ENCODE peak calls at places on chromosome 1, in ten cellular contexts. Y is A549, D is Calu3, H is AG04449, B is GM10248, V is tibial nerve, A is pancreas, X is progenitor cell of endocrine pancreas, U is HFF-Myc, J is SK-N-SH. L is an unnamed sample.

GRCh38 chr1:175725684-175726083 is 17.7 kb downstream of the TNR start:
- DNase-seq in Y (no peak), D (peak; percentile 15), H (no peak), B (peak; percentile 32), V (no peak), A (no peak), X (peak; percentile 49), U (peak; percentile 7), J (no peak), L (peak; percentile 23)

GRCh38 chr1:65791860-65792670 is 630 bp upstream of the PDE4B start:
- DNase-seq in Y (no peak), D (no peak), H (no peak), B (no peak), V (no peak), A (no peak), X (no peak), U (no peak), J (peak; percentile 57), L (no peak)

GRCh38 chr1:221117548-221117951 is 238.3 kb downstream of the HLX start:
- DNase-seq in Y (peak; percentile 31), D (peak; percentile 66), H (no peak), B (no peak), V (peak; percentile 10), A (peak; percentile 81), X (no peak), U (no peak), J (peak; percentile 49), L (no peak)

GRCh38 chr1:230308039-230308438 is 118.1 kb downstream of the PGBD5 start:
- DNase-seq in Y (peak; percentile 75), D (peak; percentile 97), H (no peak), B (no peak), V (peak; percentile 63), A (peak; percentile 97), X (no peak), U (peak; percentile 27), J (no peak), L (no peak)

GRCh38 chr1:67485046-67485811 is 55.0 kb upstream of the SERBP1 start:
- DNase-seq in Y (no peak), D (no peak), H (no peak), B (no peak), V (no peak), A (no peak), X (no peak), U (no peak), J (no peak), L (no peak)

GRCh38 chr1:182629674-182630073 is 25.5 kb upstream of the RGS16 start:
- DNase-seq in Y (no peak), D (no peak), H (no peak), B (no peak), V (no peak), A (no peak), X (no peak), U (no peak), J (no peak), L (no peak)

GRCh38 chr1:39899611-39900538 is 1.8 kb downstream of the MYCL start:
- DNase-seq in Y (no peak), D (no peak), H (no peak), B (no peak), V (no peak), A (no peak), X (no peak), U (no peak), J (no peak), L (no peak)

GRCh38 chr1:225942574-225942973 is 1.6 kb upstream of the LEFTY2 start:
- DNase-seq in Y (no peak), D (no peak), H (no peak), B (peak; percentile 63), V (no peak), A (no peak), X (no peak), U (no peak), J (no peak), L (no peak)

GRCh38 chr1:32052887-32053286 is 19.9 kb upstream of the TMEM39B start:
- DNase-seq in Y (no peak), D (no peak), H (no peak), B (no peak), V (no peak), A (no peak), X (no peak), U (no peak), J (no peak), L (no peak)

GRCh38 chr1:81221564-81221963 is 579.2 kb upstream of the ADGRL2 start:
- DNase-seq in Y (no peak), D (no peak), H (no peak), B (no peak), V (no peak), A (no peak), X (no peak), U (no peak), J (no peak), L (no peak)

GRCh38 chr1:171279234-171279633 is 30.9 kb downstream of the FMO1 start:
- DNase-seq in Y (no peak), D (no peak), H (no peak), B (no peak), V (no peak), A (no peak), X (no peak), U (no peak), J (no peak), L (no peak)

GRCh38 chr1:8879348-8880067 is 1.0 kb upstream of the ENO1 start:
- DNase-seq in Y (no peak), D (no peak), H (no peak), B (no peak), V (peak; percentile 54), A (no peak), X (no peak), U (no peak), J (no peak), L (no peak)
- TF ChIP-seq CTCF in Y (no peak), D (no peak), H (peak; percentile 3), B (peak; percentile 14), V (no peak), A (no peak), X (peak; percentile 23), U (no peak), J (peak; percentile 25), L (peak; percentile 16)

GRCh38 chr1:118219438-118219837 is 34.4 kb upstream of the SPAG17 start:
- DNase-seq in Y (no peak), D (no peak), H (no peak), B (no peak), V (no peak), A (no peak), X (no peak), U (no peak), J (no peak), L (no peak)

GRCh38 chr1:118225471-118225870 is 40.4 kb upstream of the SPAG17 start:
- DNase-seq in Y (no peak), D (no peak), H (no peak), B (no peak), V (no peak), A (no peak), X (no peak), U (no peak), J (no peak), L (no peak)

GRCh38 chr1:118223426-118223825 is 38.4 kb upstream of the SPAG17 start:
- DNase-seq in Y (no peak), D (peak; percentile 2), H (no peak), B (no peak), V (no peak), A (no peak), X (peak; percentile 15), U (no peak), J (no peak), L (no peak)
- TF ChIP-seq CTCF in Y (no peak), D (no peak), H (peak; percentile 29), B (peak; percentile 10), V (peak; percentile 15), A (no peak), X (peak; percentile 71), U (peak; percentile 60), J (peak; percentile 28), L (peak; percentile 14)

GRCh38 chr1:29691499-29691898 is 455.2 kb downstream of the PTPRU start:
- DNase-seq in Y (no peak), D (no peak), H (no peak), B (no peak), V (no peak), A (no peak), X (no peak), U (no peak), J (no peak), L (no peak)

GRCh38 chr1:29688477-29689365 is 452.4 kb downstream of the PTPRU start:
- DNase-seq in Y (no peak), D (no peak), H (no peak), B (peak; percentile 54), V (no peak), A (no peak), X (no peak), U (no peak), J (no peak), L (peak; percentile 58)

GRCh38 chr1:29689372-29690030 is 453.2 kb downstream of the PTPRU start:
- DNase-seq in Y (no peak), D (no peak), H (no peak), B (no peak), V (no peak), A (no peak), X (no peak), U (no peak), J (peak; percentile 55), L (no peak)

GRCh38 chr1:29687601-29688244 is 451.4 kb downstream of the PTPRU start:
- DNase-seq in Y (no peak), D (no peak), H (no peak), B (no peak), V (no peak), A (no peak), X (no peak), U (no peak), J (peak; percentile 80), L (no peak)

GRCh38 chr1:29690156-29690555 is 453.8 kb downstream of the PTPRU start:
- DNase-seq in Y (no peak), D (no peak), H (no peak), B (no peak), V (no peak), A (no peak), X (no peak), U (no peak), J (peak; percentile 50), L (no peak)
- TF ChIP-seq CTCF in Y (no peak), D (no peak), H (no peak), B (no peak), V (no peak), A (no peak), X (no peak), U (no peak), J (no peak), L (no peak)

GRCh38 chr1:2925291-2925690 is 96.0 kb upstream of the ACTRT2 start:
- DNase-seq in Y (no peak), D (no peak), H (no peak), B (no peak), V (no peak), A (no peak), X (no peak), U (no peak), J (no peak), L (no peak)

GRCh38 chr1:2923351-2923750 is 97.9 kb upstream of the ACTRT2 start:
- DNase-seq in Y (no peak), D (no peak), H (no peak), B (no peak), V (no peak), A (no peak), X (no peak), U (no peak), J (no peak), L (no peak)

GRCh38 chr1:2920421-2921015 is 100.7 kb upstream of the ACTRT2 start:
- DNase-seq in Y (no peak), D (no peak), H (no peak), B (no peak), V (no peak), A (no peak), X (no peak), U (no peak), J (no peak), L (no peak)

GRCh38 chr1:2919826-2920225 is 101.4 kb upstream of the ACTRT2 start:
- DNase-seq in Y (no peak), D (no peak), H (no peak), B (no peak), V (no peak), A (no peak), X (no peak), U (no peak), J (no peak), L (no peak)

GRCh38 chr1:2921970-2922686 is 99.1 kb upstream of the ACTRT2 start:
- DNase-seq in Y (peak; percentile 10), D (peak; percentile 41), H (no peak), B (no peak), V (peak; percentile 10), A (peak; percentile 22), X (no peak), U (no peak), J (peak; percentile 63), L (no peak)
- TF ChIP-seq CTCF in Y (peak; percentile 34), D (peak; percentile 29), H (no peak), B (no peak), V (peak; percentile 57), A (peak; percentile 67), X (no peak), U (no peak), J (peak; percentile 48), L (peak; percentile 26)